ENCODE peak calls at places on chromosome 19, in seven cellular contexts. S is mammary epithelial cell, E is BE2C, L is lower leg skin, T is colonic mucosa, J is AG10803, K is lower lobe of right lung. Q is an unnamed sample.

GRCh38 chr19:3405261-3405653 is 38.9 kb downstream of the NFIC start:
- DNase-seq in S (no peak), E (no peak), L (no peak), T (no peak), J (no peak), K (no peak), Q (no peak)

GRCh38 chr19:51084505-51084904 is 1.8 kb upstream of the KLK14 start:
- DNase-seq in S (no peak), E (no peak), L (no peak), T (no peak), J (no peak), K (no peak), Q (no peak)

GRCh38 chr19:29687897-29688728 is 22.9 kb downstream of the PLEKHF1 start:
- DNase-seq in S (peak; percentile 43), E (no peak), L (no peak), T (no peak), J (peak; percentile 84), K (no peak), Q (no peak)

GRCh38 chr19:31335716-31336115 is 13.5 kb downstream of the TSHZ3 start:
- DNase-seq in S (no peak), E (no peak), L (no peak), T (no peak), J (no peak), K (no peak), Q (no peak)

GRCh38 chr19:2798733-2799132 is 13.4 kb downstream of the THOP1 start:
- DNase-seq in S (no peak), E (no peak), L (no peak), T (no peak), J (no peak), K (no peak), Q (peak; percentile 72)

GRCh38 chr19:33412617-33413425 is 39.3 kb downstream of the CEBPG start:
- DNase-seq in S (no peak), E (no peak), L (no peak), T (no peak), J (no peak), K (no peak), Q (no peak)

GRCh38 chr19:3075605-3076431 is 13.5 kb upstream of the TLE5 start:
- DNase-seq in S (peak; percentile 38), E (peak; percentile 73), L (no peak), T (peak; percentile 78), J (no peak), K (peak; percentile 79), Q (no peak)

GRCh38 chr19:47156861-47157454 is 26.3 kb downstream of the SAE1 start:
- DNase-seq in S (no peak), E (no peak), L (no peak), T (no peak), J (peak; percentile 43), K (no peak), Q (no peak)

GRCh38 chr19:29923653-29924052 is 18.4 kb upstream of the URI1 start:
- DNase-seq in S (no peak), E (no peak), L (no peak), T (no peak), J (no peak), K (no peak), Q (no peak)

GRCh38 chr19:2607712-2608601 is 94.5 kb downstream of the GNG7 start:
- DNase-seq in S (no peak), E (peak; percentile 45), L (no peak), T (no peak), J (no peak), K (peak; percentile 50), Q (no peak)

GRCh38 chr19:12265921-12266704 is 28.6 kb downstream of the ZNF44 start:
- DNase-seq in S (no peak), E (no peak), L (no peak), T (no peak), J (no peak), K (no peak), Q (no peak)
- H3K4me3 ChIP-seq in S (no peak overlapping the region), E (no peak overlapping the region), L (no peak overlapping the region), T (no peak overlapping the region), J (no peak overlapping the region), K (no peak overlapping the region), Q (no peak overlapping the region)

GRCh38 chr19:18097993-18098890 is 664 bp downstream of the MAST3 start:
- DNase-seq in S (no peak), E (no peak), L (no peak), T (no peak), J (no peak), K (no peak), Q (no peak)
- H3K4me3 ChIP-seq in S (peak overlapping the region; percentile 48), E (peak overlapping the region; percentile 55), L (no peak overlapping the region), T (peak overlapping the region; percentile 35), J (peak overlapping the region; percentile 61), K (peak overlapping the region; percentile 64), Q (peak overlapping the region; percentile 27)

GRCh38 chr19:19262190-19263057 is 10.7 kb downstream of the TM6SF2 start:
- DNase-seq in S (no peak), E (no peak), L (no peak), T (no peak), J (no peak), K (no peak), Q (no peak)
- H3K4me3 ChIP-seq in S (no peak overlapping the region), E (no peak overlapping the region), L (no peak overlapping the region), T (no peak overlapping the region), J (no peak overlapping the region), K (no peak overlapping the region), Q (no peak overlapping the region)

GRCh38 chr19:5339950-5340636 is 519 bp downstream of the PTPRS start:
- DNase-seq in S (no peak), E (peak; percentile 63), L (no peak), T (no peak), J (no peak), K (no peak), Q (no peak)
- H3K4me3 ChIP-seq in S (peak overlapping the region; percentile 54), E (peak overlapping the region; percentile 76), L (peak overlapping the region; percentile 41), T (peak overlapping the region; percentile 42), J (peak overlapping the region; percentile 65), K (peak overlapping the region; percentile 57), Q (peak overlapping the region; percentile 73)

DNA sequence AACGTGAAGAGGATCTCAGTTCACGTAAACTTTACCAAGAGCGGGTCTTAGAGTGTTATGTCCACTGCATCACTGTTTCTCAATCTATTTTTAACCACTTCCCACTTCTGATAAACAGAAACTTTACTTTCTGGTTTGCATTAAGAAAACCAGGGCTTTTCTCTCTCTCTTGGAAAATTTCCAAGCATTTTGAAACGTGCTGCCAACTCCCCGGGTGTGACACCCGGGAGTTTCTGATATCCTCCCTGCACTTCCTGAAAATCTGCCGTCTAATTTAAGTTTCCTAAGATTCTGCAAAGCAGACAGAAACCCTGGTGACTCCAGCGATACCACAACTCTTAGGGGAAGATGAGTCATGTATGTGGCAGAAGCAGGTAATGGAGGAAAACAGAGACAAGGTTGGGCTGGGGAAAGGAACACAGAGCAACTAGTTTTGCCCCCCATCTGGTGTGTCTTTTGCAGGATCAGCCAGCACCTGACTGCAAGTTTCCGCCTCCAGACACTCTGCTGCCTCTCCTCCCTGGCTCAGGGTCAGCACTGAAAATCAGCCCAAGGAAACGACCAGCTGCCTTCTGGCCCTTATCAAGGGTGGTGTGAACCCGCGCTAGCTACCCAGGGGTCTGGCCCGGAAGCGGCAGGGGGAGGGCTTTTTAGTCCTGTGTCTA is 11.4 kb upstream of the FFAR2 start:
- DNase-seq in S (peak; percentile 90), E (peak; percentile 62), L (peak; percentile 43), T (peak; percentile 55), J (peak; percentile 37), K (no peak), Q (no peak)
- H3K4me3 ChIP-seq in S (no peak overlapping the region), E (peak overlapping the region; percentile 39), L (no peak overlapping the region), T (no peak overlapping the region), J (no peak overlapping the region), K (no peak overlapping the region), Q (peak overlapping the region; percentile 10)

GRCh38 chr19:55255618-55256423 is 3.0 kb downstream of the PPP6R1 start:
- DNase-seq in S (peak; percentile 69), E (no peak), L (no peak), T (no peak), J (peak; percentile 15), K (no peak), Q (no peak)

GRCh38 chr19:55254625-55254977 is 4.2 kb downstream of the PPP6R1 start:
- DNase-seq in S (no peak), E (no peak), L (no peak), T (no peak), J (no peak), K (no peak), Q (no peak)

GRCh38 chr19:55253264-55253663 is 5.6 kb downstream of the PPP6R1 start:
- DNase-seq in S (no peak), E (no peak), L (no peak), T (no peak), J (no peak), K (no peak), Q (no peak)

GRCh38 chr19:55252760-55253159 is 6.1 kb downstream of the PPP6R1 start:
- DNase-seq in S (no peak), E (no peak), L (no peak), T (no peak), J (no peak), K (no peak), Q (no peak)

DNA sequence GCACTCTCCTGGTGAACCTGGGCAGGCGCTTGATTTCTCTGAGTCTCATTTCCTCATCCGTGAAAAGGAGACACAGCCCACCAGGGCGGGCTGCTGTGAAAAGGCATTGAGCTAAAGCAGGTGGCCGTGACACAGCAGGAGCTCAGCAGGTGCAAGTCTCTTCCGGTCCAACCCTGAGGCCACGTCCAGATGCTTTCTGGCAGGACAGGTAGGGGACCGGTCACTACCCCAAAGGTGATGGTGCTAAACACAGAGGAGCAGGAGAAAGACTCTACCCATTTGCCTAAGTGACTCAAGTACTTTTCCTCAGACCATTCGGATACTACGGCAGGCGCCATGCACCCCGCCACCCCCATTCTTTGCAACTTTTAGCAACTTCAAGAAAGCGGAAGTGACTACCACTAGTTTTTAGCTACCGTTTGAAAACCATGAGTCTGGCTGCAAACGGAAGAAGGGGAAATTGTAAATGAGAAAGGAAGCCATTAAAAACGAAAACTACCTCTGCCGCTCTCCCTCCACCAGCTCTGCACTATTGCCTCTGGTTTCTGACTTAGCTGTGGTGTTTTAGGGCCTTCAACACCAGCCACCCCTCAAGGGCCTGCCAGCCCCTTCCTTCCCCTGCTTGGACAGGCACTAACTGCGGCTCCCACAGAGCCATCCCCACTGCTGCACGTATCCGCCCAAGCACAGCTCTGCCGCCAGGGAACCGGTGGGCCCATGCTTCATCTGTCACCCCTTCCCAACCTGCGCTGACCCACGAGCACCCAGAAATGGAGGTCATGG is 4.8 kb downstream of the PPP6R1 start:
- DNase-seq in S (no peak), E (no peak), L (no peak), T (no peak), J (no peak), K (no peak), Q (no peak)
- H3K4me3 ChIP-seq in S (no peak overlapping the region), E (no peak overlapping the region), L (no peak overlapping the region), T (peak overlapping the region; percentile 16), J (no peak overlapping the region), K (peak overlapping the region; percentile 94), Q (peak overlapping the region; percentile 18)

Q was measured in right atrium auricular region.